ENCODE peak calls at places on chromosome 12, in seven cellular contexts. One of them, this sample, is unnamed.

GRCh38 chr12:4027412-4027811 is 154.2 kb upstream of the PARP11 start:
- DNase-seq in fibroblast of pulmonary artery: no peak
- DNase-seq in NCI-H1694: no peak
- DNase-seq in psoas muscle: no peak
- DNase-seq in Peyer's patch: no peak
- DNase-seq in MCF 10A: no peak
- DNase-seq in HS-27A: no peak
- DNase-seq in this sample: no peak

GRCh38 chr12:113867258-113867657 is 98.9 kb downstream of the RBM19 start:
- DNase-seq in MCF 10A: no peak
- DNase-seq in HS-27A: no peak
- DNase-seq in psoas muscle: no peak
- DNase-seq in Peyer's patch: no peak
- DNase-seq in fibroblast of pulmonary artery: peak; percentile 34
- DNase-seq in NCI-H1694: no peak
- DNase-seq in this sample: peak; percentile 16

GRCh38 chr12:77488041-77488620 is 342.6 kb upstream of the NAV3 start:
- DNase-seq in Peyer's patch: no peak
- DNase-seq in NCI-H1694: no peak
- DNase-seq in fibroblast of pulmonary artery: peak; percentile 13
- DNase-seq in psoas muscle: no peak
- DNase-seq in MCF 10A: no peak
- DNase-seq in HS-27A: peak; percentile 14
- DNase-seq in this sample: no peak

GRCh38 chr12:117404940-117405339 is 43.5 kb upstream of the NOS1 start:
- DNase-seq in psoas muscle: no peak
- DNase-seq in HS-27A: no peak
- DNase-seq in MCF 10A: no peak
- DNase-seq in NCI-H1694: no peak
- DNase-seq in Peyer's patch: no peak
- DNase-seq in fibroblast of pulmonary artery: no peak
- DNase-seq in this sample: no peak

GRCh38 chr12:95648990-95649791 is 97.9 kb upstream of the USP44 start:
- DNase-seq in NCI-H1694: no peak
- DNase-seq in Peyer's patch: no peak
- DNase-seq in MCF 10A: peak; percentile 90
- DNase-seq in HS-27A: no peak
- DNase-seq in psoas muscle: no peak
- DNase-seq in fibroblast of pulmonary artery: peak; percentile 18
- DNase-seq in this sample: peak; percentile 91

GRCh38 chr12:129550353-129550752 is 353.5 kb downstream of the TMEM132D start:
- DNase-seq in psoas muscle: no peak
- DNase-seq in fibroblast of pulmonary artery: no peak
- DNase-seq in HS-27A: no peak
- DNase-seq in NCI-H1694: no peak
- DNase-seq in MCF 10A: peak; percentile 32
- DNase-seq in Peyer's patch: no peak
- DNase-seq in this sample: no peak

GRCh38 chr12:3204143-3204542 is 127.0 kb downstream of the TSPAN9 start:
- DNase-seq in NCI-H1694: peak; percentile 23
- DNase-seq in psoas muscle: no peak
- DNase-seq in fibroblast of pulmonary artery: no peak
- DNase-seq in Peyer's patch: no peak
- DNase-seq in MCF 10A: no peak
- DNase-seq in HS-27A: no peak
- DNase-seq in this sample: peak; percentile 64

GRCh38 chr12:39467432-39467870 is 24.5 kb upstream of the KIF21A start:
- DNase-seq in psoas muscle: no peak
- DNase-seq in MCF 10A: no peak
- DNase-seq in NCI-H1694: no peak
- DNase-seq in fibroblast of pulmonary artery: peak; percentile 14
- DNase-seq in HS-27A: no peak
- DNase-seq in Peyer's patch: no peak
- DNase-seq in this sample: peak; percentile 25

GRCh38 chr12:8544295-8544694 is 3.6 kb upstream of the CLEC4E start:
- DNase-seq in NCI-H1694: peak; percentile 55
- DNase-seq in HS-27A: peak; percentile 30
- DNase-seq in MCF 10A: peak; percentile 56
- DNase-seq in psoas muscle: peak; percentile 52
- DNase-seq in Peyer's patch: no peak
- DNase-seq in fibroblast of pulmonary artery: peak; percentile 78
- DNase-seq in this sample: peak; percentile 61

This sample was measured in bronchial epithelial cell.